ENCODE peak calls at places on chromosomes 12 and 14, in nine cellular contexts. F is neural progenitor cell, B is HepG2, M is fibroblast of lung, N is transverse colon, C is lung, G is OCI-LY7, U is right lobe of liver, Y is thoracic aorta. A is an unnamed sample.

GRCh38 chr12:116089080-116089479 is 188.4 kb downstream of the MED13L start:
- DNase-seq in F (no peak), B (no peak), M (no peak), N (no peak), C (no peak), G (no peak), U (no peak), Y (no peak), A (no peak)

GRCh38 chr14:54207476-54207875 is 189.3 kb upstream of the CDKN3 start:
- DNase-seq in F (no peak), B (no peak), M (peak; percentile 74), N (no peak), C (no peak), G (no peak), U (no peak), Y (no peak), A (no peak)

GRCh38 chr12:99959549-99960170 is 25.1 kb downstream of the ANKS1B start:
- DNase-seq in F (no peak), B (peak; percentile 15), M (peak; percentile 11), N (no peak), C (no peak), G (no peak), U (no peak), Y (no peak), A (no peak)

GRCh38 chr14:69480136-69480535 is 4.4 kb upstream of the PLEKHD1 start:
- DNase-seq in F (no peak), B (no peak), M (no peak), N (no peak), C (no peak), G (no peak), U (no peak), Y (no peak), A (no peak)

GRCh38 chr12:57939291-57939690 is 2.1 kb upstream of the ATP23 start:
- DNase-seq in F (no peak), B (no peak), M (no peak), N (no peak), C (no peak), G (no peak), U (no peak), Y (no peak), A (no peak)

GRCh38 chr14:91872011-91872476 is 4.7 kb upstream of the TC2N start:
- DNase-seq in F (no peak), B (peak; percentile 8), M (no peak), N (no peak), C (no peak), G (peak; percentile 13), U (no peak), Y (no peak), A (peak; percentile 88)

GRCh38 chr14:104297721-104298401 is 159.5 kb downstream of the KIF26A start:
- DNase-seq in F (no peak), B (no peak), M (no peak), N (no peak), C (no peak), G (no peak), U (peak; percentile 27), Y (no peak), A (no peak)

GRCh38 chr14:64880382-64881121 is 845 bp upstream of the SPTB start:
- DNase-seq in F (peak; percentile 86), B (no peak), M (peak; percentile 6), N (peak; percentile 43), C (peak; percentile 35), G (no peak), U (peak; percentile 62), Y (no peak), A (peak; percentile 57)

GRCh38 chr12:58801986-58802385 is 118.3 kb downstream of the LRIG3 start:
- DNase-seq in F (peak; percentile 28), B (no peak), M (peak; percentile 59), N (no peak), C (no peak), G (no peak), U (no peak), Y (no peak), A (no peak)

GRCh38 chr12:121673013-121673441 is 3.6 kb upstream of the MORN3 start:
- DNase-seq in F (no peak), B (no peak), M (no peak), N (peak; percentile 51), C (peak; percentile 33), G (no peak), U (peak; percentile 70), Y (no peak), A (peak; percentile 87)

GRCh38 chr12:8781326-8781725 is 41.1 kb upstream of the A2ML1 start:
- DNase-seq in F (no peak), B (no peak), M (no peak), N (no peak), C (no peak), G (no peak), U (no peak), Y (no peak), A (no peak)

GRCh38 chr14:49982082-49982481 is 89.2 kb downstream of the ARF6 start:
- DNase-seq in F (no peak), B (no peak), M (peak; percentile 59), N (no peak), C (no peak), G (no peak), U (no peak), Y (no peak), A (no peak)

GRCh38 chr12:104956870-104957301 is 1.2 kb downstream of the SLC41A2 start:
- DNase-seq in F (no peak), B (no peak), M (no peak), N (no peak), C (no peak), G (no peak), U (no peak), Y (no peak), A (no peak)

GRCh38 chr14:64591809-64592208 is 42.0 kb downstream of the PPP1R36 start:
- DNase-seq in F (no peak), B (no peak), M (no peak), N (no peak), C (no peak), G (no peak), U (no peak), Y (no peak), A (no peak)

GRCh38 chr14:54465654-54466053 is 23.1 kb downstream of the GMFB start:
- DNase-seq in F (no peak), B (no peak), M (no peak), N (no peak), C (no peak), G (no peak), U (no peak), Y (no peak), A (no peak)

GRCh38 chr12:89525002-89525823 is 617 bp upstream of the GALNT4 start:
- DNase-seq in F (peak; percentile 73), B (peak; percentile 17), M (peak; percentile 28), N (peak; percentile 75), C (peak; percentile 36), G (peak; percentile 71), U (peak; percentile 78), Y (no peak), A (peak; percentile 75)

GRCh38 chr12:87511371-87511770 is 517.8 kb downstream of the C12orf50 start:
- DNase-seq in F (no peak), B (no peak), M (peak; percentile 48), N (no peak), C (no peak), G (no peak), U (no peak), Y (no peak), A (no peak)

GRCh38 chr14:61498811-61499210 is 177.4 kb downstream of the PRKCH start:
- DNase-seq in F (no peak), B (no peak), M (peak; percentile 51), N (no peak), C (no peak), G (no peak), U (no peak), Y (no peak), A (no peak)

GRCh38 chr12:40054554-40055226 is 51.2 kb downstream of the SLC2A13 start:
- DNase-seq in F (no peak), B (no peak), M (peak; percentile 79), N (peak; percentile 13), C (no peak), G (no peak), U (no peak), Y (no peak), A (no peak)

DNA sequence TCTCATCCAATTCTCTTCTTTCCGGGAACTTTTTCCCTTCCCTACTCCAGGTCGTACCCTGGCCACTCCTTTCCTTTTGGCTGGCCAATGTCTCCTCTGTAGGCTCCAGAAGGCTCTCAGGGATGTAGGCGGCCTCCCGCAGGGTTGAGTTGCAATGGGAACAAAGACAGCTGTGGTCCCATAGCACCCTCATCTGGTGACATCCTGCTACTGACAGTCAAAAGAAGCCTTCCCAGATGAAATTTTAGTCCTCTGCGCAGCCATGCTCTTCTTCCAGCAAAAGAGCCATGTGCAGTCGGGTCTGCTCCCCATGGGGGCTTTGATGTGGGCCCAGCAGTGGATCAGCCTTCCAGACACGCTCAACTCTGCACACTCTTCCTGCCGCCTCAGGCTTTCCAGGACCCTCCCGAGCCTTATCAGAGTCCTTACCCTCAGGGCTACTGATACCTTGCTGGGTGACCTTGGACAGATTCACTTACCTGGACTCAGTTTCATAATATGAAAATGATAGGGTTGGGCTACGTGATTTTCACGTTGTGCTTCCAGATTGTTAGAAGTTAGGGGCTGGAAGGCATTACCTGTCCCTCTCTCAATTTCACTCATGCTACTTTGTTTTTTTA is 5.5 kb upstream of the CELA1 start:
- DNase-seq in F (peak; percentile 91), B (peak; percentile 30), M (peak; percentile 49), N (peak; percentile 51), C (peak; percentile 37), G (peak; percentile 48), U (no peak), Y (no peak), A (peak; percentile 68)
- H3K27ac ChIP-seq in F (no peak overlapping the region), B (no peak overlapping the region), M (no peak overlapping the region), N (no peak overlapping the region), C (no peak overlapping the region), G (no peak overlapping the region), U (no peak overlapping the region), Y (no peak overlapping the region), A (peak overlapping the region; percentile 1)

GRCh38 chr12:46775796-46776195 is 50.0 kb downstream of the SLC38A4 start:
- DNase-seq in F (no peak), B (peak; percentile 36), M (no peak), N (no peak), C (no peak), G (no peak), U (no peak), Y (no peak), A (no peak)
- H3K27ac ChIP-seq in F (no peak overlapping the region), B (peak overlapping the region; percentile 31), M (no peak overlapping the region), N (no peak overlapping the region), C (no peak overlapping the region), G (no peak overlapping the region), U (peak overlapping the region; percentile 54), Y (no peak overlapping the region), A (no peak overlapping the region)

GRCh38 chr12:117845271-117845904 is 123.4 kb downstream of the KSR2 start:
- DNase-seq in F (no peak), B (no peak), M (no peak), N (no peak), C (no peak), G (peak; percentile 54), U (no peak), Y (no peak), A (no peak)
- H3K27ac ChIP-seq in F (no peak overlapping the region), B (no peak overlapping the region), M (no peak overlapping the region), N (no peak overlapping the region), C (no peak overlapping the region), G (no peak overlapping the region), U (no peak overlapping the region), Y (no peak overlapping the region), A (no peak overlapping the region)

DNA sequence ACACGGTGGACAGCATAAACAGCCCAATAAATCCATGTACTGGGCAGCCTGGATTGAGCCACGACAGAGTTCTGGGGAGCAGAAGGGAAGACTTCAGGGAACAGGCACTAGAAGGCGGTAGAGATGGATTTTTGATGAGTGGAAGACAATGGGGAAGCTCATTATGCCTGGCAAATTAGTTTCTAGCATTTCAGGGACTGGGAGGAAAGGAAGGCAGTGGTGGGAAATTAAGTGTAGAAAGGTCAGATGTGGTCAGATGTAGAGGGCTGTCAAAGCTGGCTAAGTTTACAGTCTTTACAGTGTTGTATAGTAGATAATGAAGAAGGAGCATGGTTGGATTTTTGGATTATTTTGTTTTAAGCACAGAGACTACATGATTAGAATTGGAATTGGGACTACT is 9.1 kb downstream of the EGLN3 start:
- DNase-seq in F (no peak), B (no peak), M (no peak), N (no peak), C (no peak), G (no peak), U (no peak), Y (no peak), A (no peak)
- H3K27ac ChIP-seq in F (peak overlapping the region; percentile 66), B (no peak overlapping the region), M (no peak overlapping the region), N (no peak overlapping the region), C (peak overlapping the region; percentile 68), G (no peak overlapping the region), U (no peak overlapping the region), Y (no peak overlapping the region), A (no peak overlapping the region)

A was measured in pancreas.